ENCODE peak calls at places on chromosome 6, in five cellular contexts. R is neuronal stem cell, H is H9, J is IMR-90, O is H1. F is an unnamed sample.
A peak's percentile ranks its signal among the peaks of the same experiment; 100 is the strongest.

GRCh38 chr6:160092602-160093001 is 29.0 kb upstream of the SLC22A1 start:
- DNase-seq in H (no peak), O (no peak), R (no peak), J (no peak), F (no peak)

GRCh38 chr6:89952696-89953095 is 58.4 kb downstream of the GJA10 start:
- DNase-seq in J (peak; percentile 75), R (no peak), O (no peak), H (no peak), F (peak; percentile 21)

GRCh38 chr6:84411060-84411629 is 183.7 kb upstream of the CEP162 start:
- DNase-seq in O (no peak), H (no peak), J (peak; percentile 29), R (no peak), F (peak; percentile 6)

GRCh38 chr6:57243954-57244353 is 21.8 kb upstream of the RAB23 start:
- DNase-seq in H (no peak), R (no peak), J (no peak), O (no peak), F (no peak)

GRCh38 chr6:118804091-118804490 is 89.9 kb upstream of the ASF1A start:
- DNase-seq in R (no peak), O (no peak), H (no peak), J (peak; percentile 3), F (no peak)

GRCh38 chr6:38498085-38498484 is 141.6 kb downstream of the BTBD9 start:
- DNase-seq in R (no peak), J (peak; percentile 46), O (no peak), H (no peak), F (no peak)

GRCh38 chr6:44245391-44245911 is 1.4 kb upstream of the HSP90AB1 start:
- DNase-seq in R (no peak), H (no peak), O (no peak), J (no peak), F (no peak)

GRCh38 chr6:4518506-4518905 is 257.7 kb upstream of the CDYL start:
- DNase-seq in H (no peak), O (no peak), J (peak; percentile 94), R (no peak), F (peak; percentile 75)

GRCh38 chr6:68196645-68197044 is 438.4 kb upstream of the ADGRB3 start:
- DNase-seq in R (no peak), O (no peak), H (no peak), J (no peak), F (no peak)

GRCh38 chr6:21099338-21100314 is 493.9 kb upstream of the SOX4 start:
- DNase-seq in H (no peak), R (peak; percentile 23), J (no peak), O (no peak), F (no peak)

GRCh38 chr6:88177961-88178464 is 11.9 kb upstream of the CNR1 start:
- DNase-seq in J (no peak), H (no peak), O (no peak), R (no peak), F (no peak)

GRCh38 chr6:83518946-83519489 is 6.7 kb downstream of the PRSS35 start:
- DNase-seq in O (no peak), J (peak; percentile 58), R (no peak), H (no peak), F (peak; percentile 50)

GRCh38 chr6:72262254-72262653 is 359.6 kb upstream of the KCNQ5 start:
- DNase-seq in R (no peak), J (no peak), H (no peak), O (no peak), F (no peak)

GRCh38 chr6:106509420-106510089 is 119.7 kb downstream of the RTN4IP1 start:
- DNase-seq in H (peak; percentile 57), R (peak; percentile 14), O (peak; percentile 61), J (no peak), F (peak; percentile 65)

GRCh38 chr6:74851598-74851997 is 354.3 kb downstream of the COL12A1 start:
- DNase-seq in H (no peak), O (no peak), J (peak; percentile 60), R (no peak), F (peak; percentile 82)

GRCh38 chr6:89067796-89068195 is 12.8 kb upstream of the PNRC1 start:
- DNase-seq in J (no peak), O (no peak), H (no peak), R (no peak), F (no peak)

GRCh38 chr6:30490031-30490876 is 945 bp downstream of the HLA-E start:
- DNase-seq in O (peak; percentile 80), J (peak; percentile 46), R (peak; percentile 66), H (peak; percentile 83), F (peak; percentile 64)

GRCh38 chr6:63968650-63969049 is 333.0 kb downstream of the PHF3 start:
- DNase-seq in H (no peak), J (no peak), O (no peak), R (no peak), F (no peak)

GRCh38 chr6:40293824-40294188 is 293.4 kb downstream of the LRFN2 start:
- DNase-seq in R (no peak), O (peak; percentile 51), J (no peak), H (peak; percentile 49), F (no peak)

GRCh38 chr6:114090626-114091025 is 119.7 kb upstream of the HDAC2 start:
- DNase-seq in H (no peak), R (no peak), O (no peak), J (no peak), F (no peak)

GRCh38 chr6:17381429-17382147 is 11.8 kb upstream of the CAP2 start:
- DNase-seq in H (no peak), R (no peak), J (peak; percentile 83), O (no peak), F (peak; percentile 49)

GRCh38 chr6:167647333-167647732 is 179.4 kb upstream of the AFDN start:
- DNase-seq in O (no peak), H (no peak), R (no peak), J (no peak), F (no peak)

GRCh38 chr6:168044521-168045130 is 34.4 kb downstream of the FRMD1 start:
- DNase-seq in J (no peak), H (no peak), O (no peak), R (no peak), F (no peak)

GRCh38 chr6:36099872-36100483 is 30.3 kb upstream of the MAPK13 start:
- DNase-seq in O (no peak), R (no peak), J (no peak), H (no peak), F (no peak)

GRCh38 chr6:145491126-145491525 is 244.2 kb downstream of the EPM2A start:
- DNase-seq in R (no peak), J (no peak), H (peak; percentile 51), O (no peak), F (no peak)

GRCh38 chr6:165880721-165881120 is 217.7 kb upstream of the PDE10A start:
- DNase-seq in O (no peak), J (peak; percentile 71), H (no peak), R (no peak), F (no peak)

GRCh38 chr6:142671791-142672190 is 273.2 kb downstream of the HIVEP2 start:
- DNase-seq in H (no peak), O (no peak), J (no peak), R (no peak), F (no peak)

GRCh38 chr6:128491643-128492206 is 28.7 kb downstream of the PTPRK start:
- DNase-seq in O (no peak), H (no peak), J (peak; percentile 65), R (no peak), F (peak; percentile 72)

GRCh38 chr6:128492386-128492785 is 28.0 kb downstream of the PTPRK start:
- DNase-seq in J (peak; percentile 90), H (no peak), R (no peak), O (no peak), F (no peak)

GRCh38 chr6:128494440-128494839 is 26.0 kb downstream of the PTPRK start:
- DNase-seq in H (no peak), J (no peak), O (no peak), R (peak; percentile 36), F (no peak)

GRCh38 chr6:128493877-128494276 is 26.5 kb downstream of the PTPRK start:
- DNase-seq in R (no peak), J (no peak), H (no peak), O (no peak), F (no peak)

DNA sequence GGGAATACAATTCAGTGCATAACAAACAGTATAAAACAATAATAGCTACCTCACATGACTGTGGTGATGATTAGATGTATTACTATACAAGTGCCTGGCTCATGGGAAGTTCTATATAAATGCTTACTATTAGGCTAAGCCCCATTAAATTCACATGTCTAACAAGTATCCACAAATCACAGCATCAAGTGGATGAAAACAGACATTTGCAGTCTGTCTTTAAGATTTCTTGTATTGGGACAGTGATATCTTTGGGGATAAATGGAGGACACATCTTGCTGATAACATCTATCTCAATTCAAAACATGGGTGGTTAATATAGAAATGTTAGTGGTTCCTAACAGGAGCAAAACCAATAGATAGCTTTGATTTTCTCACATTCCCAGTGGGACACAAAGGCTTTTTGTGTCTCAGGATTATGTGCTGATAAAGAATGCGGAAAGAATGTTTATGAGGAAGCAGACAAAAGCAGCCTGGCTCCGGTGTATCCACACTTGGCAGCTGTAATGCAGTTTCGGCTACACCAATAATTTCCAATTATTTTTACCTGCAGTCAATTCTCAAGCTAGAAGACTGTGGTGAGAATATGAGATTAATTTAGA is 29.3 kb downstream of the PTPRK start:
- DNase-seq in O (no peak), R (peak; percentile 55), H (no peak), J (no peak), F (no peak)
- H2BK15ac ChIP-seq in O (no peak overlapping the region), R (no peak overlapping the region), H (no peak overlapping the region), J (peak overlapping the region; percentile 1), F (no peak overlapping the region)

DNA sequence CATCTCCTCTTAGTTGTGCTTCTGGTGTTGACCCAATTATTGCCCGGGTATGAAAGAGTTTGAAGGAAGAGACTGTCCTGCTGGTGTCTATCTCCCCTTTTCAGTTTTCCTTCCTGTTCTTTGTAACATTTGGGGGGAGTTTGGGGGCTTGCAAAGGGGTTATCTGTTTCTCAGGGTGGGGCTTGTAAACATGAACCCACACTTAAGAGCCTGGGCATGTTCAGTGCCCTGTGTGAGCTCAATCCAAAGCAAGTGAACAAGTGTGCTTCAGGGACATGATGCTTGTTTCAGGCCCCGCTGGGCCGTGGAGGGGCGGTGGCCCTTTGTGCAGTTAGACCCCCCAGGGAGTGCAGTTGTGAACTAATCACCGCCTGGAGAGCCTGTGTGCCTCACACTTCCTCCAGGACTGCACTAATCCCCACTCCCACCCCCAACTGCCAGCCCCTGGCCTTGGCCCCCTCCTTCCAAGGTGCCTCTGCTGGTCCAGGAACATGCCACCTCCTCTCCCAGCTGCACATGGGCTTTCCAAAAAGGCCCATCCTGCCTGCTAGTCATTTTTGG is 58.1 kb downstream of the RREB1 start:
- DNase-seq in O (no peak), J (no peak), R (no peak), H (no peak), F (peak; percentile 53)
- H3K18ac ChIP-seq in O (no peak overlapping the region), J (no peak overlapping the region), R (peak overlapping the region; percentile 11), H (no peak overlapping the region), F (peak overlapping the region; percentile 37)

GRCh38 chr6:34237722-34238506 is 1.2 kb downstream of the HMGA1 start:
- DNase-seq in H (peak; percentile 49), O (peak; percentile 63), R (no peak), J (peak; percentile 33), F (peak; percentile 59)
- H3K14ac ChIP-seq in H (peak overlapping the region; percentile 76), O (no peak overlapping the region), R (peak overlapping the region; percentile 33), J (peak overlapping the region; percentile 97), F (no peak overlapping the region)

GRCh38 chr6:125510405-125510804 is 208.6 kb upstream of the HDDC2 start:
- DNase-seq in H (no peak), J (no peak), O (no peak), R (no peak), F (no peak)

GRCh38 chr6:125513978-125514377 is 212.2 kb upstream of the HDDC2 start:
- DNase-seq in R (no peak), H (no peak), J (no peak), O (no peak), F (no peak)

GRCh38 chr6:125509477-125509876 is 207.7 kb upstream of the HDDC2 start:
- DNase-seq in H (no peak), R (no peak), O (no peak), J (no peak), F (no peak)

GRCh38 chr6:125511809-125512341 is 210.1 kb upstream of the HDDC2 start:
- DNase-seq in O (no peak), R (no peak), H (no peak), J (no peak), F (peak; percentile 53)

GRCh38 chr6:125512621-125513020 is 210.9 kb upstream of the HDDC2 start:
- DNase-seq in J (no peak), O (no peak), H (peak; percentile 40), R (no peak), F (no peak)
- H2BK15ac ChIP-seq in J (no peak overlapping the region), O (no peak overlapping the region), H (no peak overlapping the region), R (no peak overlapping the region), F (no peak overlapping the region)

F was measured in mesenchymal stem cell.